ENCODE peak calls at places on chromosomes 3 and 15, in five cellular contexts. One of them, this sample, is unnamed.

GRCh38 chr3:99645277-99646106 is 7.1 kb downstream of the COL8A1 start:
- DNase-seq in stimulated activated CD8-positive, alpha-beta memory T cell treated with anti-CD3 and anti-CD28 coated beads, Interleukin-15, amount 100 ng/mL, for 24 hours: no peak
- DNase-seq in hepatic stellate cell: no peak
- DNase-seq in astrocyte: peak
- DNase-seq in NCI-H1105 treated with DMSO at 0.1 percent for 48 hours: no peak
- DNase-seq in this sample: peak

GRCh38 chr3:191809326-191809949 is 348.5 kb downstream of the PYDC2 start:
- DNase-seq in NCI-H1105 treated with DMSO at 0.1 percent for 48 hours: no peak
- DNase-seq in stimulated activated CD8-positive, alpha-beta memory T cell treated with anti-CD3 and anti-CD28 coated beads, Interleukin-15, amount 100 ng/mL, for 24 hours: no peak
- DNase-seq in hepatic stellate cell: no peak
- DNase-seq in astrocyte: no peak
- DNase-seq in this sample: no peak

GRCh38 chr3:60557122-60557521 is 694.1 kb downstream of the FHIT start:
- DNase-seq in hepatic stellate cell: no peak
- DNase-seq in astrocyte: no peak
- DNase-seq in NCI-H1105 treated with DMSO at 0.1 percent for 48 hours: no peak
- DNase-seq in stimulated activated CD8-positive, alpha-beta memory T cell treated with anti-CD3 and anti-CD28 coated beads, Interleukin-15, amount 100 ng/mL, for 24 hours: no peak
- DNase-seq in this sample: no peak

GRCh38 chr3:73815966-73816365 is 191.2 kb upstream of the PDZRN3 start:
- DNase-seq in astrocyte: no peak
- DNase-seq in stimulated activated CD8-positive, alpha-beta memory T cell treated with anti-CD3 and anti-CD28 coated beads, Interleukin-15, amount 100 ng/mL, for 24 hours: no peak
- DNase-seq in hepatic stellate cell: no peak
- DNase-seq in NCI-H1105 treated with DMSO at 0.1 percent for 48 hours: no peak
- DNase-seq in this sample: no peak

GRCh38 chr15:68734352-68734751 is 86.3 kb downstream of the ANP32A start:
- DNase-seq in NCI-H1105 treated with DMSO at 0.1 percent for 48 hours: no peak
- DNase-seq in astrocyte: no peak
- DNase-seq in stimulated activated CD8-positive, alpha-beta memory T cell treated with anti-CD3 and anti-CD28 coated beads, Interleukin-15, amount 100 ng/mL, for 24 hours: no peak
- DNase-seq in hepatic stellate cell: no peak
- DNase-seq in this sample: no peak

GRCh38 chr3:162170581-162170980 is 674.0 kb downstream of the OTOL1 start:
- DNase-seq in astrocyte: peak
- DNase-seq in hepatic stellate cell: no peak
- DNase-seq in stimulated activated CD8-positive, alpha-beta memory T cell treated with anti-CD3 and anti-CD28 coated beads, Interleukin-15, amount 100 ng/mL, for 24 hours: no peak
- DNase-seq in NCI-H1105 treated with DMSO at 0.1 percent for 48 hours: no peak
- DNase-seq in this sample: no peak

GRCh38 chr3:22474706-22475470 is 723.9 kb upstream of the ZNF385D start:
- DNase-seq in NCI-H1105 treated with DMSO at 0.1 percent for 48 hours: no peak
- DNase-seq in hepatic stellate cell: no peak
- DNase-seq in stimulated activated CD8-positive, alpha-beta memory T cell treated with anti-CD3 and anti-CD28 coated beads, Interleukin-15, amount 100 ng/mL, for 24 hours: no peak
- DNase-seq in astrocyte: peak
- DNase-seq in this sample: peak

GRCh38 chr15:99430881-99431401 is 134.8 kb upstream of the MEF2A start:
- DNase-seq in stimulated activated CD8-positive, alpha-beta memory T cell treated with anti-CD3 and anti-CD28 coated beads, Interleukin-15, amount 100 ng/mL, for 24 hours: no peak
- DNase-seq in astrocyte: no peak
- DNase-seq in NCI-H1105 treated with DMSO at 0.1 percent for 48 hours: no peak
- DNase-seq in hepatic stellate cell: no peak
- DNase-seq in this sample: no peak

GRCh38 chr15:48076454-48076853 is 44.3 kb upstream of the SLC24A5 start:
- DNase-seq in stimulated activated CD8-positive, alpha-beta memory T cell treated with anti-CD3 and anti-CD28 coated beads, Interleukin-15, amount 100 ng/mL, for 24 hours: no peak
- DNase-seq in hepatic stellate cell: no peak
- DNase-seq in astrocyte: no peak
- DNase-seq in NCI-H1105 treated with DMSO at 0.1 percent for 48 hours: no peak
- DNase-seq in this sample: peak

GRCh38 chr3:197132916-197133530 is 103.4 kb upstream of the MELTF start:
- DNase-seq in astrocyte: peak
- DNase-seq in hepatic stellate cell: no peak
- DNase-seq in NCI-H1105 treated with DMSO at 0.1 percent for 48 hours: no peak
- DNase-seq in stimulated activated CD8-positive, alpha-beta memory T cell treated with anti-CD3 and anti-CD28 coated beads, Interleukin-15, amount 100 ng/mL, for 24 hours: no peak
- DNase-seq in this sample: no peak

GRCh38 chr3:46276497-46277099 is 34.3 kb downstream of the CCR3 start:
- DNase-seq in astrocyte: no peak
- DNase-seq in hepatic stellate cell: peak
- DNase-seq in stimulated activated CD8-positive, alpha-beta memory T cell treated with anti-CD3 and anti-CD28 coated beads, Interleukin-15, amount 100 ng/mL, for 24 hours: peak
- DNase-seq in NCI-H1105 treated with DMSO at 0.1 percent for 48 hours: no peak
- DNase-seq in this sample: peak

GRCh38 chr3:154745925-154746324 is 315.9 kb upstream of the GPR149 start:
- DNase-seq in astrocyte: no peak
- DNase-seq in NCI-H1105 treated with DMSO at 0.1 percent for 48 hours: peak
- DNase-seq in stimulated activated CD8-positive, alpha-beta memory T cell treated with anti-CD3 and anti-CD28 coated beads, Interleukin-15, amount 100 ng/mL, for 24 hours: no peak
- DNase-seq in hepatic stellate cell: no peak
- DNase-seq in this sample: no peak

GRCh38 chr3:108882762-108883161 is 60.2 kb downstream of the TRAT1 start:
- DNase-seq in stimulated activated CD8-positive, alpha-beta memory T cell treated with anti-CD3 and anti-CD28 coated beads, Interleukin-15, amount 100 ng/mL, for 24 hours: no peak
- DNase-seq in hepatic stellate cell: no peak
- DNase-seq in astrocyte: no peak
- DNase-seq in NCI-H1105 treated with DMSO at 0.1 percent for 48 hours: no peak
- DNase-seq in this sample: no peak

GRCh38 chr3:124034809-124035152 is 42.9 kb upstream of the ROPN1 start:
- DNase-seq in NCI-H1105 treated with DMSO at 0.1 percent for 48 hours: peak
- DNase-seq in hepatic stellate cell: no peak
- DNase-seq in stimulated activated CD8-positive, alpha-beta memory T cell treated with anti-CD3 and anti-CD28 coated beads, Interleukin-15, amount 100 ng/mL, for 24 hours: no peak
- DNase-seq in astrocyte: no peak
- DNase-seq in this sample: no peak

GRCh38 chr15:68500363-68501317 is 68.7 kb upstream of the ITGA11 start:
- DNase-seq in hepatic stellate cell: no peak
- DNase-seq in stimulated activated CD8-positive, alpha-beta memory T cell treated with anti-CD3 and anti-CD28 coated beads, Interleukin-15, amount 100 ng/mL, for 24 hours: no peak
- DNase-seq in NCI-H1105 treated with DMSO at 0.1 percent for 48 hours: no peak
- DNase-seq in astrocyte: no peak
- DNase-seq in this sample: no peak

GRCh38 chr3:5607581-5607980 is 420.1 kb downstream of the EDEM1 start:
- DNase-seq in NCI-H1105 treated with DMSO at 0.1 percent for 48 hours: no peak
- DNase-seq in stimulated activated CD8-positive, alpha-beta memory T cell treated with anti-CD3 and anti-CD28 coated beads, Interleukin-15, amount 100 ng/mL, for 24 hours: no peak
- DNase-seq in hepatic stellate cell: no peak
- DNase-seq in astrocyte: no peak
- DNase-seq in this sample: no peak

GRCh38 chr3:181253796-181254195 is 264.3 kb upstream of the DNAJC19 start:
- DNase-seq in hepatic stellate cell: no peak
- DNase-seq in NCI-H1105 treated with DMSO at 0.1 percent for 48 hours: peak
- DNase-seq in astrocyte: no peak
- DNase-seq in stimulated activated CD8-positive, alpha-beta memory T cell treated with anti-CD3 and anti-CD28 coated beads, Interleukin-15, amount 100 ng/mL, for 24 hours: no peak
- DNase-seq in this sample: no peak

GRCh38 chr3:57851304-57851703 is 95.2 kb downstream of the SLMAP start:
- DNase-seq in stimulated activated CD8-positive, alpha-beta memory T cell treated with anti-CD3 and anti-CD28 coated beads, Interleukin-15, amount 100 ng/mL, for 24 hours: no peak
- DNase-seq in NCI-H1105 treated with DMSO at 0.1 percent for 48 hours: no peak
- DNase-seq in hepatic stellate cell: no peak
- DNase-seq in astrocyte: no peak
- DNase-seq in this sample: no peak

GRCh38 chr3:192892981-192893827 is 24.5 kb downstream of the MB21D2 start:
- DNase-seq in hepatic stellate cell: peak
- DNase-seq in NCI-H1105 treated with DMSO at 0.1 percent for 48 hours: no peak
- DNase-seq in astrocyte: peak
- DNase-seq in stimulated activated CD8-positive, alpha-beta memory T cell treated with anti-CD3 and anti-CD28 coated beads, Interleukin-15, amount 100 ng/mL, for 24 hours: no peak
- DNase-seq in this sample: peak

GRCh38 chr3:159252274-159252673 is 450.4 kb downstream of the MFSD1 start:
- DNase-seq in NCI-H1105 treated with DMSO at 0.1 percent for 48 hours: no peak
- DNase-seq in stimulated activated CD8-positive, alpha-beta memory T cell treated with anti-CD3 and anti-CD28 coated beads, Interleukin-15, amount 100 ng/mL, for 24 hours: no peak
- DNase-seq in hepatic stellate cell: no peak
- DNase-seq in astrocyte: peak
- DNase-seq in this sample: no peak

GRCh38 chr3:45774581-45775505 is 21.5 kb downstream of the SLC6A20 start:
- DNase-seq in NCI-H1105 treated with DMSO at 0.1 percent for 48 hours: no peak
- DNase-seq in stimulated activated CD8-positive, alpha-beta memory T cell treated with anti-CD3 and anti-CD28 coated beads, Interleukin-15, amount 100 ng/mL, for 24 hours: no peak
- DNase-seq in hepatic stellate cell: no peak
- DNase-seq in astrocyte: no peak
- DNase-seq in this sample: no peak

GRCh38 chr3:50525987-50526386 is 22.6 kb upstream of the CACNA2D2 start:
- DNase-seq in hepatic stellate cell: peak
- DNase-seq in astrocyte: peak
- DNase-seq in NCI-H1105 treated with DMSO at 0.1 percent for 48 hours: no peak
- DNase-seq in stimulated activated CD8-positive, alpha-beta memory T cell treated with anti-CD3 and anti-CD28 coated beads, Interleukin-15, amount 100 ng/mL, for 24 hours: peak
- DNase-seq in this sample: peak

GRCh38 chr15:73869216-73869995 is 4.0 kb upstream of the TBC1D21 start:
- DNase-seq in hepatic stellate cell: no peak
- DNase-seq in stimulated activated CD8-positive, alpha-beta memory T cell treated with anti-CD3 and anti-CD28 coated beads, Interleukin-15, amount 100 ng/mL, for 24 hours: no peak
- DNase-seq in NCI-H1105 treated with DMSO at 0.1 percent for 48 hours: no peak
- DNase-seq in astrocyte: no peak
- DNase-seq in this sample: no peak

GRCh38 chr3:18445421-18446066 is 20.4 kb upstream of the SATB1 start:
- DNase-seq in stimulated activated CD8-positive, alpha-beta memory T cell treated with anti-CD3 and anti-CD28 coated beads, Interleukin-15, amount 100 ng/mL, for 24 hours: no peak
- DNase-seq in astrocyte: no peak
- DNase-seq in hepatic stellate cell: no peak
- DNase-seq in NCI-H1105 treated with DMSO at 0.1 percent for 48 hours: no peak
- DNase-seq in this sample: no peak

GRCh38 chr3:115330406-115330805 is 183.3 kb upstream of the ZBTB20 start:
- DNase-seq in stimulated activated CD8-positive, alpha-beta memory T cell treated with anti-CD3 and anti-CD28 coated beads, Interleukin-15, amount 100 ng/mL, for 24 hours: no peak
- DNase-seq in hepatic stellate cell: peak
- DNase-seq in astrocyte: peak
- DNase-seq in NCI-H1105 treated with DMSO at 0.1 percent for 48 hours: no peak
- DNase-seq in this sample: peak

GRCh38 chr15:29470794-29471193 is 201.2 kb upstream of the NSMCE3 start:
- DNase-seq in stimulated activated CD8-positive, alpha-beta memory T cell treated with anti-CD3 and anti-CD28 coated beads, Interleukin-15, amount 100 ng/mL, for 24 hours: no peak
- DNase-seq in hepatic stellate cell: no peak
- DNase-seq in NCI-H1105 treated with DMSO at 0.1 percent for 48 hours: no peak
- DNase-seq in astrocyte: no peak
- DNase-seq in this sample: no peak

GRCh38 chr15:34582461-34583357 is 742 bp downstream of the GOLGA8B start:
- DNase-seq in astrocyte: peak
- DNase-seq in stimulated activated CD8-positive, alpha-beta memory T cell treated with anti-CD3 and anti-CD28 coated beads, Interleukin-15, amount 100 ng/mL, for 24 hours: no peak
- DNase-seq in NCI-H1105 treated with DMSO at 0.1 percent for 48 hours: no peak
- DNase-seq in hepatic stellate cell: peak
- DNase-seq in this sample: no peak

GRCh38 chr3:177361042-177361938 is 164.0 kb upstream of the TBL1XR1 start:
- DNase-seq in NCI-H1105 treated with DMSO at 0.1 percent for 48 hours: no peak
- DNase-seq in astrocyte: no peak
- DNase-seq in hepatic stellate cell: no peak
- DNase-seq in stimulated activated CD8-positive, alpha-beta memory T cell treated with anti-CD3 and anti-CD28 coated beads, Interleukin-15, amount 100 ng/mL, for 24 hours: no peak
- DNase-seq in this sample: no peak

GRCh38 chr3:111128884-111129283 is 57.3 kb downstream of the NECTIN3 start:
- DNase-seq in stimulated activated CD8-positive, alpha-beta memory T cell treated with anti-CD3 and anti-CD28 coated beads, Interleukin-15, amount 100 ng/mL, for 24 hours: no peak
- DNase-seq in hepatic stellate cell: no peak
- DNase-seq in astrocyte: peak
- DNase-seq in NCI-H1105 treated with DMSO at 0.1 percent for 48 hours: no peak
- DNase-seq in this sample: peak

GRCh38 chr15:41944313-41944940 is 27.9 kb downstream of the EHD4 start:
- DNase-seq in stimulated activated CD8-positive, alpha-beta memory T cell treated with anti-CD3 and anti-CD28 coated beads, Interleukin-15, amount 100 ng/mL, for 24 hours: no peak
- DNase-seq in NCI-H1105 treated with DMSO at 0.1 percent for 48 hours: no peak
- DNase-seq in hepatic stellate cell: peak
- DNase-seq in astrocyte: peak
- DNase-seq in this sample: peak

GRCh38 chr3:72442755-72443154 is 405.5 kb downstream of the SHQ1 start:
- DNase-seq in hepatic stellate cell: no peak
- DNase-seq in stimulated activated CD8-positive, alpha-beta memory T cell treated with anti-CD3 and anti-CD28 coated beads, Interleukin-15, amount 100 ng/mL, for 24 hours: no peak
- DNase-seq in NCI-H1105 treated with DMSO at 0.1 percent for 48 hours: no peak
- DNase-seq in astrocyte: no peak
- DNase-seq in this sample: no peak

GRCh38 chr3:108410531-108410984 is 99.8 kb downstream of the MYH15 start:
- DNase-seq in astrocyte: no peak
- DNase-seq in NCI-H1105 treated with DMSO at 0.1 percent for 48 hours: no peak
- DNase-seq in stimulated activated CD8-positive, alpha-beta memory T cell treated with anti-CD3 and anti-CD28 coated beads, Interleukin-15, amount 100 ng/mL, for 24 hours: no peak
- DNase-seq in hepatic stellate cell: no peak
- DNase-seq in this sample: no peak

GRCh38 chr3:127182446-127182845 is 10.5 kb upstream of the PRR23E start:
- DNase-seq in hepatic stellate cell: no peak
- DNase-seq in NCI-H1105 treated with DMSO at 0.1 percent for 48 hours: no peak
- DNase-seq in astrocyte: no peak
- DNase-seq in stimulated activated CD8-positive, alpha-beta memory T cell treated with anti-CD3 and anti-CD28 coated beads, Interleukin-15, amount 100 ng/mL, for 24 hours: no peak
- DNase-seq in this sample: no peak

GRCh38 chr15:38226867-38227266 is 25.8 kb upstream of the SPRED1 start:
- DNase-seq in stimulated activated CD8-positive, alpha-beta memory T cell treated with anti-CD3 and anti-CD28 coated beads, Interleukin-15, amount 100 ng/mL, for 24 hours: no peak
- DNase-seq in astrocyte: peak
- DNase-seq in hepatic stellate cell: peak
- DNase-seq in NCI-H1105 treated with DMSO at 0.1 percent for 48 hours: no peak
- DNase-seq in this sample: peak

This sample was measured in brain microvascular endothelial cell.